ENCODE peak calls at places on chromosomes 12 and 14, in four cellular contexts. W, G, F and K are unnamed samples.

GRCh38 chr14:68254669-68255527 is 435.3 kb downstream of the RAD51B start:
- DNase-seq in W (no peak), G (no peak), F (no peak), K (no peak)

GRCh38 chr12:120497524-120498150 is 1.7 kb downstream of the DYNLL1 start:
- DNase-seq in W (no peak), G (no peak), F (no peak), K (no peak)

GRCh38 chr14:49306152-49306751 is 279.9 kb downstream of the RPS29 start:
- DNase-seq in W (peak; percentile 32), G (no peak), F (no peak), K (peak; percentile 34)

GRCh38 chr14:51449666-51450061 is 202.0 kb upstream of the FRMD6 start:
- DNase-seq in W (no peak), G (no peak), F (no peak), K (no peak)

GRCh38 chr12:92987362-92987761 is 58.3 kb upstream of the EEA1 start:
- DNase-seq in W (peak; percentile 88), G (peak; percentile 64), F (no peak), K (peak; percentile 82)

GRCh38 chr12:23585156-23585781 is 364.2 kb downstream of the SOX5 start:
- DNase-seq in W (no peak), G (no peak), F (no peak), K (no peak)

GRCh38 chr14:92729632-92730358 is 18.6 kb downstream of the LGMN start:
- DNase-seq in W (no peak), G (no peak), F (no peak), K (peak; percentile 88)

GRCh38 chr12:91009319-91009950 is 4.7 kb upstream of the EPYC start:
- DNase-seq in W (no peak), G (no peak), F (no peak), K (no peak)

GRCh38 chr14:76271371-76271770 is 104.6 kb upstream of the ESRRB start:
- DNase-seq in W (no peak), G (no peak), F (no peak), K (no peak)

GRCh38 chr12:3527181-3527580 is 36.2 kb downstream of the PRMT8 start:
- DNase-seq in W (no peak), G (no peak), F (no peak), K (peak; percentile 52)